ENCODE peak calls at places on chromosomes 5 and 9, in four cellular contexts. E is H1, B is HepG2, W is GM12878. D is an unnamed sample.

GRCh38 chr9:131012396-131012917 is 3.5 kb downstream of the LAMC3 start:
- DNase-seq in E (no peak), B (no peak), W (no peak), D (no peak)

GRCh38 chr5:143440448-143441102 is 37.1 kb upstream of the NR3C1 start:
- DNase-seq in E (no peak), B (no peak), W (no peak), D (no peak)

GRCh38 chr5:32712463-32713395 is 1.6 kb downstream of the NPR3 start:
- DNase-seq in E (no peak), B (no peak), W (no peak), D (no peak)

GRCh38 chr5:68499952-68500351 is 284.4 kb downstream of the PIK3R1 start:
- DNase-seq in E (no peak), B (no peak), W (no peak), D (no peak)

GRCh38 chr9:76662476-76663281 is 101.6 kb upstream of the PCA3 start:
- DNase-seq in E (no peak), B (no peak), W (no peak), D (no peak)

GRCh38 chr9:29319727-29320513 is 1746.6 kb upstream of the C9orf72 start:
- DNase-seq in E (no peak), B (no peak), W (no peak), D (no peak)

GRCh38 chr9:120931278-120932085 is 4.9 kb upstream of the TRAF1 start:
- DNase-seq in E (no peak), B (no peak), W (peak; percentile 93), D (no peak)

GRCh38 chr5:170985486-170985885 is 123.7 kb downstream of the RANBP17 start:
- DNase-seq in E (no peak), B (no peak), W (no peak), D (no peak)

GRCh38 chr9:128987800-128988199 is 40.3 kb downstream of the NUP188 start:
- DNase-seq in E (no peak), B (no peak), W (no peak), D (no peak)

GRCh38 chr5:145347026-145347616 is 488.0 kb downstream of the PRELID2 start:
- DNase-seq in E (no peak), B (peak; percentile 9), W (no peak), D (peak; percentile 8)

GRCh38 chr9:112203536-112203935 is 28.4 kb upstream of the SUSD1 start:
- DNase-seq in E (no peak), B (no peak), W (no peak), D (no peak)

GRCh38 chr5:73625905-73626811 is at the start of gene ARHGEF28:
- DNase-seq in E (no peak), B (peak; percentile 49), W (no peak), D (no peak)

GRCh38 chr9:14942037-14942436 is 31.8 kb upstream of the FREM1 start:
- DNase-seq in E (no peak), B (no peak), W (no peak), D (no peak)

GRCh38 chr5:138953370-138954256 is 78.5 kb upstream of the LRRTM2 start:
- DNase-seq in E (no peak), B (no peak), W (no peak), D (no peak)

GRCh38 chr5:138954257-138955012 is 79.3 kb upstream of the LRRTM2 start:
- DNase-seq in E (no peak), B (no peak), W (no peak), D (no peak)

GRCh38 chr5:138951986-138952735 is 77.0 kb upstream of the LRRTM2 start:
- DNase-seq in E (no peak), B (no peak), W (no peak), D (no peak)

GRCh38 chr5:138951091-138951985 is 76.2 kb upstream of the LRRTM2 start:
- DNase-seq in E (no peak), B (no peak), W (no peak), D (no peak)

DNA sequence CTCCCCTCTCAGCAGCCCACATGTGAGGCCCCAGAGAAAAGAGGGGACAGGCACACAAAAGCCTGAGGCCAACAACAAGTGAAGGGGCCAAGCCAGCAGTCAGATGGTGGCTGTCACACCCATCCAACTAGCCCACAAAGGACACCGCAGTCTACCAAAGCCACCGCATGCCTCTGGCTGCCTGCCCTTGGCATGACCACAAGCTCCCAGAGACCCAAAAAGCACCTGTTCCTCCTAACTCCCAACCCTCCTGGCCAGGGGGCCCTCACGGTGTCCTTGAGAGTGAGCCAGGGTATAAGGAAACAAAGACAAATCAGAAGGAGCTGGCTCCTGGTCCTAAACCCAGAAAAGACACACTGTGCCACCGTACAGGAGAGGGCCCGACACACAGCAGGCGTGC is 77.8 kb upstream of the LRRTM2 start:
- DNase-seq in E (no peak), B (no peak), W (no peak), D (no peak)
- TF ChIP-seq SUZ12 in E (no peak), B (no peak), W (no peak), D (no peak)

GRCh38 chr5:103414598-103414997 is 148.0 kb downstream of the NUDT12 start:
- DNase-seq in E (no peak), B (peak; percentile 16), W (no peak), D (no peak)
- H3K27me3 ChIP-seq in E (no peaks in the 10 kb centered on the region), B (no peaks in the 10 kb centered on the region), W (no peaks in the 10 kb centered on the region), D (no peaks in the 10 kb centered on the region)

GRCh38 chr9:109918359-109919163 is 138.6 kb downstream of the PALM2AKAP2 start:
- DNase-seq in E (no peak), B (no peak), W (peak; percentile 80), D (no peak)
- H3K4me1 ChIP-seq in E (no peaks in the 10 kb centered on the region), B (no peaks in the 10 kb centered on the region), W (peaks cover 55% of the 10 kb centered on the region), D (no peaks in the 10 kb centered on the region)

GRCh38 chr5:180396931-180397330 is 43.8 kb upstream of the GFPT2 start:
- DNase-seq in E (no peak), B (no peak), W (no peak), D (no peak)
- TF ChIP-seq SUZ12 in E (no peak), B (no peak), W (no peak), D (no peak)